ENCODE peak calls at places on chromosomes 7 and 10, in nine cellular contexts. One of them, this sample, is unnamed.
A peak's percentile ranks its signal among the peaks of the same experiment; 100 is the strongest.

GRCh38 chr7:155463114-155463811 is 5.3 kb downstream of the EN2 start:
- DNase-seq in EL: no peak
- DNase-seq in hippocampal formation: no peak
- DNase-seq in GM03348: no peak
- DNase-seq in right cardiac atrium: no peak
- DNase-seq in astrocyte of the spinal cord: no peak
- DNase-seq in NCI-H524: no peak
- DNase-seq in T-helper 2 cell: no peak
- DNase-seq in naive thymus-derived CD8-positive, alpha-beta T cell: no peak
- DNase-seq in this sample: no peak

GRCh38 chr10:129956902-129957673 is 7.0 kb downstream of the EBF3 start:
- DNase-seq in hippocampal formation: no peak
- DNase-seq in astrocyte of the spinal cord: no peak
- DNase-seq in GM03348: no peak
- DNase-seq in T-helper 2 cell: no peak
- DNase-seq in naive thymus-derived CD8-positive, alpha-beta T cell: no peak
- DNase-seq in NCI-H524: no peak
- DNase-seq in EL: no peak
- DNase-seq in right cardiac atrium: no peak
- DNase-seq in this sample: no peak

GRCh38 chr10:32166365-32166764 is 110.1 kb upstream of the KIF5B start:
- DNase-seq in NCI-H524: peak; percentile 13
- DNase-seq in astrocyte of the spinal cord: no peak
- DNase-seq in T-helper 2 cell: no peak
- DNase-seq in EL: no peak
- DNase-seq in right cardiac atrium: no peak
- DNase-seq in GM03348: no peak
- DNase-seq in hippocampal formation: no peak
- DNase-seq in naive thymus-derived CD8-positive, alpha-beta T cell: no peak
- DNase-seq in this sample: no peak

GRCh38 chr10:132962623-132963429 is 20.5 kb upstream of the CFAP46 start:
- DNase-seq in astrocyte of the spinal cord: peak; percentile 6
- DNase-seq in EL: peak; percentile 33
- DNase-seq in GM03348: peak; percentile 43
- DNase-seq in T-helper 2 cell: no peak
- DNase-seq in naive thymus-derived CD8-positive, alpha-beta T cell: no peak
- DNase-seq in NCI-H524: no peak
- DNase-seq in right cardiac atrium: no peak
- DNase-seq in hippocampal formation: no peak
- DNase-seq in this sample: no peak

GRCh38 chr7:136925556-136925955 is 57.1 kb downstream of the CHRM2 start:
- DNase-seq in astrocyte of the spinal cord: peak; percentile 24
- DNase-seq in EL: no peak
- DNase-seq in naive thymus-derived CD8-positive, alpha-beta T cell: no peak
- DNase-seq in right cardiac atrium: no peak
- DNase-seq in hippocampal formation: no peak
- DNase-seq in GM03348: no peak
- DNase-seq in NCI-H524: no peak
- DNase-seq in T-helper 2 cell: no peak
- DNase-seq in this sample: no peak

GRCh38 chr10:97018251-97019212 is 167.2 kb downstream of the SLIT1 start:
- DNase-seq in GM03348: no peak
- DNase-seq in hippocampal formation: no peak
- DNase-seq in naive thymus-derived CD8-positive, alpha-beta T cell: no peak
- DNase-seq in NCI-H524: no peak
- DNase-seq in astrocyte of the spinal cord: no peak
- DNase-seq in EL: no peak
- DNase-seq in right cardiac atrium: no peak
- DNase-seq in T-helper 2 cell: no peak
- DNase-seq in this sample: no peak

GRCh38 chr7:137933270-137934017 is 68.4 kb downstream of the CREB3L2 start:
- DNase-seq in right cardiac atrium: peak; percentile 48
- DNase-seq in T-helper 2 cell: no peak
- DNase-seq in naive thymus-derived CD8-positive, alpha-beta T cell: no peak
- DNase-seq in hippocampal formation: no peak
- DNase-seq in GM03348: peak; percentile 47
- DNase-seq in EL: peak; percentile 75
- DNase-seq in NCI-H524: no peak
- DNase-seq in astrocyte of the spinal cord: peak; percentile 86
- DNase-seq in this sample: no peak

GRCh38 chr7:40299097-40299496 is 164.3 kb downstream of the SUGCT start:
- DNase-seq in NCI-H524: no peak
- DNase-seq in GM03348: peak; percentile 74
- DNase-seq in T-helper 2 cell: no peak
- DNase-seq in right cardiac atrium: no peak
- DNase-seq in naive thymus-derived CD8-positive, alpha-beta T cell: no peak
- DNase-seq in EL: peak; percentile 81
- DNase-seq in hippocampal formation: no peak
- DNase-seq in astrocyte of the spinal cord: peak; percentile 92
- DNase-seq in this sample: no peak

GRCh38 chr7:17654940-17655339 is 285.4 kb downstream of the SNX13 start:
- DNase-seq in NCI-H524: no peak
- DNase-seq in astrocyte of the spinal cord: no peak
- DNase-seq in GM03348: no peak
- DNase-seq in hippocampal formation: no peak
- DNase-seq in right cardiac atrium: no peak
- DNase-seq in T-helper 2 cell: no peak
- DNase-seq in naive thymus-derived CD8-positive, alpha-beta T cell: no peak
- DNase-seq in EL: peak; percentile 55
- DNase-seq in this sample: no peak

GRCh38 chr7:107125475-107125874 is 43.3 kb upstream of the HBP1 start:
- DNase-seq in right cardiac atrium: no peak
- DNase-seq in hippocampal formation: no peak
- DNase-seq in astrocyte of the spinal cord: no peak
- DNase-seq in GM03348: no peak
- DNase-seq in naive thymus-derived CD8-positive, alpha-beta T cell: no peak
- DNase-seq in EL: no peak
- DNase-seq in T-helper 2 cell: no peak
- DNase-seq in NCI-H524: peak; percentile 73
- DNase-seq in this sample: no peak

GRCh38 chr10:53601260-53601875 is 828.8 kb upstream of the MBL2 start:
- DNase-seq in NCI-H524: peak; percentile 1
- DNase-seq in astrocyte of the spinal cord: peak; percentile 40
- DNase-seq in EL: peak; percentile 2
- DNase-seq in hippocampal formation: peak; percentile 52
- DNase-seq in naive thymus-derived CD8-positive, alpha-beta T cell: no peak
- DNase-seq in GM03348: peak; percentile 47
- DNase-seq in T-helper 2 cell: no peak
- DNase-seq in right cardiac atrium: no peak
- DNase-seq in this sample: peak; percentile 26

GRCh38 chr7:70134029-70134445 is 535.8 kb downstream of the AUTS2 start:
- DNase-seq in T-helper 2 cell: no peak
- DNase-seq in hippocampal formation: no peak
- DNase-seq in right cardiac atrium: no peak
- DNase-seq in GM03348: no peak
- DNase-seq in NCI-H524: peak; percentile 2
- DNase-seq in naive thymus-derived CD8-positive, alpha-beta T cell: no peak
- DNase-seq in astrocyte of the spinal cord: no peak
- DNase-seq in EL: no peak
- DNase-seq in this sample: peak; percentile 99

GRCh38 chr10:102628451-102628911 is 15.8 kb upstream of the TRIM8 start:
- DNase-seq in right cardiac atrium: peak; percentile 82
- DNase-seq in T-helper 2 cell: no peak
- DNase-seq in NCI-H524: no peak
- DNase-seq in GM03348: no peak
- DNase-seq in hippocampal formation: peak; percentile 81
- DNase-seq in EL: peak; percentile 62
- DNase-seq in naive thymus-derived CD8-positive, alpha-beta T cell: no peak
- DNase-seq in astrocyte of the spinal cord: no peak
- DNase-seq in this sample: no peak

GRCh38 chr10:35331894-35332640 is 4.2 kb upstream of the CCNY start:
- DNase-seq in NCI-H524: peak; percentile 4
- DNase-seq in GM03348: peak; percentile 78
- DNase-seq in EL: peak; percentile 89
- DNase-seq in right cardiac atrium: no peak
- DNase-seq in naive thymus-derived CD8-positive, alpha-beta T cell: no peak
- DNase-seq in astrocyte of the spinal cord: peak; percentile 92
- DNase-seq in T-helper 2 cell: no peak
- DNase-seq in hippocampal formation: no peak
- DNase-seq in this sample: no peak

This sample was measured in NCI-H1694 treated with DMSO at 0.1 percent for 48 hours.